ENCODE peak calls at places on chromosomes 11 and 22, in four cellular contexts. Q, W, K and G are unnamed samples.

GRCh38 chr11:123409886-123410549 is 20.1 kb upstream of the GRAMD1B start:
- DNase-seq in Q (no peak), W (no peak), K (no peak), G (no peak)

GRCh38 chr22:43289976-43290663 is 53.1 kb downstream of the SCUBE1 start:
- DNase-seq in Q (no peak), W (peak; percentile 54), K (no peak), G (no peak)

GRCh38 chr11:36510567-36511020 is 522 bp upstream of the TRAF6 start:
- DNase-seq in Q (peak; percentile 57), W (peak; percentile 70), K (no peak), G (peak; percentile 39)

GRCh38 chr22:22394589-22394988 is 114.0 kb downstream of the ZNF280B start:
- DNase-seq in Q (no peak), W (no peak), K (no peak), G (no peak)

GRCh38 chr11:71423181-71423790 is 24.9 kb downstream of the DHCR7 start:
- DNase-seq in Q (no peak), W (no peak), K (no peak), G (peak; percentile 46)

GRCh38 chr11:74541466-74541865 is 47.9 kb upstream of the LIPT2 start:
- DNase-seq in Q (no peak), W (no peak), K (no peak), G (no peak)

GRCh38 chr22:50665738-50666137 is 6.9 kb upstream of the SHANK3 start:
- DNase-seq in Q (no peak), W (no peak), K (no peak), G (no peak)

GRCh38 chr11:2584812-2585565 is 114.8 kb downstream of the KCNQ1OT1 start:
- DNase-seq in Q (no peak), W (no peak), K (no peak), G (no peak)

GRCh38 chr11:70071996-70072395 is 6.1 kb upstream of the ANO1 start:
- DNase-seq in Q (no peak), W (no peak), K (no peak), G (no peak)

GRCh38 chr22:29396126-29396525 is 7.8 kb upstream of the AP1B1 start:
- DNase-seq in Q (no peak), W (no peak), K (no peak), G (no peak)

GRCh38 chr22:44691796-44692661 is 10.0 kb upstream of the PRR5 start:
- DNase-seq in Q (peak; percentile 55), W (no peak), K (no peak), G (peak; percentile 60)

GRCh38 chr11:72767203-72768062 is 15.2 kb upstream of the ARAP1 start:
- DNase-seq in Q (no peak), W (no peak), K (no peak), G (no peak)

GRCh38 chr11:19953909-19954308 is 206.4 kb downstream of the DBX1 start:
- DNase-seq in Q (peak; percentile 71), W (peak; percentile 84), K (peak; percentile 24), G (peak; percentile 74)

GRCh38 chr11:110710520-110711381 is 1.5 kb downstream of the ARHGAP20 start:
- DNase-seq in Q (peak; percentile 62), W (peak; percentile 68), K (no peak), G (no peak)

GRCh38 chr11:128686745-128687177 is 7.1 kb upstream of the FLI1 start:
- DNase-seq in Q (peak; percentile 70), W (peak; percentile 79), K (no peak), G (peak; percentile 21)

GRCh38 chr11:57913713-57914704 is 109.7 kb upstream of the OR9Q1 start:
- DNase-seq in Q (no peak), W (no peak), K (no peak), G (no peak)

GRCh38 chr11:65182258-65183170 is 786 bp downstream of the CAPN1 start:
- DNase-seq in Q (peak; percentile 93), W (peak; percentile 60), K (peak; percentile 15), G (peak; percentile 54)

GRCh38 chr11:122703541-122704272 is 48.2 kb downstream of the UBASH3B start:
- DNase-seq in Q (no peak), W (no peak), K (no peak), G (peak; percentile 74)

GRCh38 chr11:115623021-115623451 is 118.8 kb upstream of the CADM1 start:
- DNase-seq in Q (no peak), W (peak; percentile 84), K (no peak), G (peak; percentile 7)

GRCh38 chr11:130511765-130512164 is 63.3 kb downstream of the ADAMTS15 start:
- DNase-seq in Q (no peak), W (peak; percentile 65), K (no peak), G (peak; percentile 98)

GRCh38 chr22:37519268-37520195 is at the start of gene CARD10:
- DNase-seq in Q (peak; percentile 67), W (peak; percentile 45), K (no peak), G (peak; percentile 51)

GRCh38 chr22:30325065-30325720 is 1.5 kb downstream of the TBC1D10A start:
- DNase-seq in Q (peak; percentile 30), W (peak; percentile 94), K (no peak), G (peak; percentile 67)

GRCh38 chr11:59267738-59268475 is 55.2 kb upstream of the MPEG1 start:
- DNase-seq in Q (no peak), W (no peak), K (no peak), G (peak; percentile 62)

GRCh38 chr11:67422894-67423293 is 5.4 kb upstream of the RPS6KB2 start:
- DNase-seq in Q (peak; percentile 38), W (no peak), K (no peak), G (peak; percentile 80)

GRCh38 chr22:36594569-36594968 is 65.6 kb upstream of the EIF3D start:
- DNase-seq in Q (no peak), W (no peak), K (no peak), G (no peak)

GRCh38 chr22:46075764-46076531 is 74.4 kb upstream of the PPARA start:
- DNase-seq in Q (no peak), W (no peak), K (no peak), G (no peak)

GRCh38 chr22:38713921-38714320 is 8.2 kb downstream of the GTPBP1 start:
- DNase-seq in Q (peak; percentile 24), W (no peak), K (no peak), G (no peak)

GRCh38 chr11:99925968-99926367 is 761.1 kb upstream of the ARHGAP42 start:
- DNase-seq in Q (peak; percentile 6), W (no peak), K (no peak), G (no peak)

GRCh38 chr11:95156133-95156731 is 66.6 kb downstream of the ENDOD1 start:
- DNase-seq in Q (peak; percentile 52), W (no peak), K (no peak), G (no peak)

GRCh38 chr11:61090092-61090491 is 12.2 kb upstream of the CD5 start:
- DNase-seq in Q (no peak), W (no peak), K (no peak), G (no peak)

GRCh38 chr22:27754247-27754887 is 47.2 kb downstream of the MN1 start:
- DNase-seq in Q (no peak), W (peak; percentile 65), K (no peak), G (no peak)

GRCh38 chr11:27497284-27497866 is 9.2 kb downstream of the LIN7C start:
- DNase-seq in Q (peak; percentile 17), W (peak; percentile 63), K (no peak), G (peak; percentile 62)

GRCh38 chr11:134282121-134283045 is 6.2 kb downstream of the GLB1L3 start:
- DNase-seq in Q (no peak), W (no peak), K (no peak), G (no peak)

GRCh38 chr11:12167098-12167999 is 57.0 kb downstream of the MICAL2 start:
- DNase-seq in Q (no peak), W (peak; percentile 89), K (peak; percentile 95), G (peak; percentile 98)

GRCh38 chr11:121199516-121199915 is 93.1 kb upstream of the SC5D start:
- DNase-seq in Q (peak; percentile 18), W (no peak), K (no peak), G (no peak)
- TF ChIP-seq EZH2phosphoT487 in Q (no peak), W (no peak), K (no peak), G (no peak)

DNA sequence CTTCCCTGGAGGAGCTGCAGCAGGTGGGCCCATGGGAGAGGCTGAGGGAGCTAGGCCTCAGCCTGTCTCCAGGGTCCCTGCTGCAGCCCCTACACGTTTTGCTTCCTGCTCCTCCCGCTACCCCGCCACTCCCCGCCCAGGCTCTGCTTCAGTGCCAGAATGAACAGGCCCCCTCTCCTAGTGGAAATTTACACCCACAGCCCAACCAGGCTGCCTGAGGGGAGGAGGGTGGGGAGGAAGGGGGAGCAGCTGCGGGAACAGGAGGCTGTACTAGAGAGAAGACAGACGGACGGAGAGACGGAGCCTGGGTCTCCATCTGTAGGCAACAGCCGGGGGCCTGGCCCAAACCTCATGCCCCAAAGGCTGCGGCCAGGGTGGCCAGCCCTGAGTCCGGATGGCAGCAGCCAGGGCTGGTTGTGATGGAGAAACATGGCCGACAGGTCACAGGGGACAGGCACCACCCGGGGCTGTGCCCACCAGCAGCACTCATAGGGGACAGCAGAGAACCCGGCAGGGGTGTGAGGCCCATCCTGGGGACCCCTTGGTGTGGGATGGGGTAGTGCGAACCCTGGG is 20.6 kb downstream of the FLRT1 start:
- DNase-seq in Q (no peak), W (no peak), K (no peak), G (no peak)
- TF ChIP-seq EZH2phosphoT487 in Q (no peak), W (no peak), K (no peak), G (no peak)

DNA sequence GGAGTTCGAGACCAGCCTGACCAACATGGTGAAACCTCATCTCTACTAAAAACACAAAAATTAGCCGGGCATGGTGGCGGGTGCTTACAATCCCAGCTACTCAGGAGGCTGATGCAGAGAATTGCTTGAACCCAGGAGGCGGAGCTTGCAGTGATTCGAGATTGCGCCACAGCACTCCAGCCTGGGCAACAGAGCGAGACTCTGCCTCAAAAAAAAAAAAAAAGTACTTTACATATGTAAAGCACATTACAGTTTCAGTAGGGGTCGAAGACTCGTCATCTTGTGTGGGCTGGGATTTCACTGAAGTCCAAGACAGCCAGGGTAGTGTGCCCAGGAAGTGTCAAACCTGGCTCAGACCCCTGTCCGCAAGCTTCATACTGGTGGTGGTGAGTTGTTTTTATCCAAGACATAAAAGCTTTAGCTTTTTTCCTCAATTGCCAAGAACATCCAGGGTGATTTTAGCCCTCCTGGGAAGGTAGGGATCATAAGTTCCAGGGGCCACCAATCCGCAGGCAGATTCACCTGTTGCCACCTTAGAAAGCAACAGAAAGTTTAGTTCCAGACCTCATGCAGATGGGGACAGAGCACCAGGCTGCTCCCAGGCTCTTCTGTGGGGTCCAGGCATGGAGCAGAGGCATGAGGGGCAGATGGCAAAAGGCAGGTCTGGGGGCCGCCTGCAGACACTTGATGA is 21.6 kb upstream of the ADORA2A start:
- DNase-seq in Q (no peak), W (no peak), K (no peak), G (no peak)
- TF ChIP-seq EZH2phosphoT487 in Q (no peak), W (no peak), K (no peak), G (no peak)

DNA sequence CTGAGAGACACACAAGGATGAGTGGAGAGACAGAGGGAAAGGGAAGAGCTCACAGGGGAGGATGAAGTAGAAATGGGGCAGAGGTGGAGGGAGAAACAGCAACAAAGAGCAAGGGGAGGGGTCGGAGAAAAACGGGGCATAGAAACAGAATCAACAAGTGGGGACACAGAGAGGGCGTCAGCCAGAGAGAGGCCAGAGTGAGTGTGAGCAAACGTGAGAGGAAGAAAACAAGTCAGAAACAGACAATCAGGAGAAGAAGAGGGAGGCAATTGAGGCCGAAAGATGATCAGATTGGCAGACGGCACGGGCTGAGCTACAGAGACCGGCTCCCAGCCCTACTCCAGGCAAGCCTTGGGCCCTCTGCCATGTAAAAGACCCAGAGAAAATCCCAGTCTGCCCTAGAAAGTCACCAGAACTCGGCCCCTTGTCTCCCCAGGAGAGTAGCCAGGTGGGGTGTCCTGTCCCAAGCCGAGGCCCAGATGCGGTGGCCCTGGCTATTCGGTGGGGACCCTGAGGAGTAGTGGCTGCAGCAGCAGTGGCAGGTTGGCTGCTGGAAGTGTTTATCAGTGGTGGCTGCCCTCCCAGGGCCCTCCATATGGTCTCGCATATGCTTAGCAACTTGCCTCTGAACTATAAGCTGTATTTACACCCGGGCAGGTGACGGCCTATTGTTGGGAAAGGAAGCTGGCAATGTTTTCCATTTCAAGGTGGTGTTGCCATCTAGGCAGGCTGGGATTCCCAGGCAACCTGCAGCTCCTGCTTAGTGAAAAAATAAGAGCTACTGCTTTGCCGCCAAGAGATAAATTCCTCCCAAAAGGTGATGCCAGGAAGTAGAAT is 14.8 kb upstream of the TSPAN18 start:
- DNase-seq in Q (peak; percentile 34), W (no peak), K (no peak), G (no peak)
- TF ChIP-seq EZH2phosphoT487 in Q (no peak), W (no peak), K (no peak), G (no peak)